ENCODE peak calls at places on chromosomes 7 and 10, in nine cellular contexts. U is tibial nerve; S is cardiac fibroblast; F is stimulated activated effector memory CD8-positive, alpha-beta T cell treated with anti-CD3 and anti-CD28 coated beads, Interleukin-12 subunit alpha, Interleukin-12 subunit beta, amount 100 ng/mL, for 72 hours; I is bronchial epithelial cell; W is mesothelial cell of epicardium; V is ACHN; Z is activated naive CD4-positive, alpha-beta T cell; M is mucosa of gallbladder. R is an unnamed sample.

GRCh38 chr7:15341811-15342210 is 220.0 kb downstream of the AGMO start:
- DNase-seq in U (no peak), S (no peak), F (no peak), I (no peak), W (no peak), V (no peak), Z (no peak), M (no peak), R (no peak)

GRCh38 chr7:44738876-44739665 is 9.6 kb upstream of the ZMIZ2 start:
- DNase-seq in U (no peak), S (no peak), F (no peak), I (no peak), W (no peak), V (no peak), Z (no peak), M (no peak), R (no peak)

GRCh38 chr7:155848691-155849690 is 36.7 kb upstream of the SHH start:
- DNase-seq in U (no peak), S (no peak), F (no peak), I (no peak), W (no peak), V (no peak), Z (no peak), M (no peak), R (no peak)

GRCh38 chr7:133513608-133514007 is 260.7 kb downstream of the EXOC4 start:
- DNase-seq in U (no peak), S (peak), F (no peak), I (peak), W (no peak), V (no peak), Z (no peak), M (no peak), R (no peak)

GRCh38 chr7:108263364-108263951 is 133.3 kb upstream of the LAMB4 start:
- DNase-seq in U (no peak), S (no peak), F (no peak), I (no peak), W (no peak), V (no peak), Z (no peak), M (no peak), R (no peak)

GRCh38 chr7:30699706-30700495 is 17.6 kb upstream of the CRHR2 start:
- DNase-seq in U (no peak), S (no peak), F (no peak), I (no peak), W (no peak), V (no peak), Z (no peak), M (no peak), R (no peak)

GRCh38 chr10:83427101-83427500 is 712.2 kb upstream of the GHITM start:
- DNase-seq in U (no peak), S (no peak), F (no peak), I (no peak), W (no peak), V (no peak), Z (no peak), M (no peak), R (no peak)

GRCh38 chr7:64907641-64908326 is 4.7 kb downstream of the ZNF273 start:
- DNase-seq in U (no peak), S (peak), F (no peak), I (no peak), W (no peak), V (no peak), Z (no peak), M (no peak), R (no peak)

GRCh38 chr7:98110249-98111022 is 3.8 kb downstream of the LMTK2 start:
- DNase-seq in U (no peak), S (peak), F (no peak), I (peak), W (no peak), V (peak), Z (no peak), M (peak), R (no peak)

GRCh38 chr10:87585565-87586514 is 73.8 kb upstream of the PAPSS2 start:
- DNase-seq in U (no peak), S (peak), F (no peak), I (peak), W (no peak), V (peak), Z (no peak), M (peak), R (no peak)